ENCODE peak calls at places on chromosome 17, in four cellular contexts. J is Calu3, Y is nephron progenitor cell, X is caudate nucleus. A is an unnamed sample.

GRCh38 chr17:49717371-49717841 is 9.6 kb upstream of the SLC35B1 start:
- DNase-seq in X (no peak), Y (no peak), J (no peak), A (peak; percentile 96)

GRCh38 chr17:39668141-39668924 is at the start of gene PNMT:
- DNase-seq in X (peak; percentile 31), Y (peak; percentile 84), J (peak; percentile 100), A (peak; percentile 40)

GRCh38 chr17:66750756-66751543 is 84.0 kb upstream of the CACNG5 start:
- DNase-seq in X (no peak), J (no peak), Y (no peak), A (no peak)

GRCh38 chr17:8892338-8892690 is 24.8 kb upstream of the PIK3R6 start:
- DNase-seq in X (no peak), Y (no peak), J (no peak), A (no peak)

GRCh38 chr17:37813753-37814152 is 68.9 kb upstream of the HNF1B start:
- DNase-seq in Y (no peak), J (no peak), X (no peak), A (no peak)

GRCh38 chr17:9360610-9361571 is 214.7 kb downstream of the STX8 start:
- DNase-seq in Y (peak; percentile 47), J (peak; percentile 33), X (no peak), A (no peak)

GRCh38 chr17:79788989-79789942 is 7.6 kb downstream of the CBX8 start:
- DNase-seq in X (no peak), J (no peak), Y (peak; percentile 69), A (no peak)

GRCh38 chr17:63703556-63704258 is 3.8 kb upstream of the LIMD2 start:
- DNase-seq in J (no peak), X (no peak), Y (no peak), A (no peak)

GRCh38 chr17:65660947-65661346 is 99.5 kb upstream of the AXIN2 start:
- DNase-seq in X (no peak), J (no peak), Y (no peak), A (no peak)

GRCh38 chr17:63568563-63568962 is 18.3 kb downstream of the DCAF7 start:
- DNase-seq in J (no peak), Y (no peak), X (no peak), A (no peak)

GRCh38 chr17:76353004-76353598 is 615 bp downstream of the PRPSAP1 start:
- DNase-seq in X (no peak), J (peak; percentile 11), Y (peak; percentile 50), A (peak; percentile 16)